ENCODE peak calls at places on chromosomes 5 and 9, in four cellular contexts. One of them, this sample, is unnamed.

GRCh38 chr5:86968311-86968753 is 299.4 kb upstream of the RASA1 start:
- DNase-seq in mesenteric fat pad: no peak
- DNase-seq in stimulated activated CD8-positive, alpha-beta memory T cell treated with anti-CD3 and anti-CD28 coated beads, Interleukin-4, amount 100 ng/mL, for 1 hour: no peak
- DNase-seq in AG09309: peak; percentile 24
- DNase-seq in this sample: no peak

GRCh38 chr5:39584921-39585320 is 160.1 kb upstream of the DAB2 start:
- DNase-seq in mesenteric fat pad: no peak
- DNase-seq in stimulated activated CD8-positive, alpha-beta memory T cell treated with anti-CD3 and anti-CD28 coated beads, Interleukin-4, amount 100 ng/mL, for 1 hour: no peak
- DNase-seq in AG09309: no peak
- DNase-seq in this sample: no peak

GRCh38 chr9:134625361-134626140 is 16.1 kb upstream of the COL5A1 start:
- DNase-seq in mesenteric fat pad: peak; percentile 41
- DNase-seq in stimulated activated CD8-positive, alpha-beta memory T cell treated with anti-CD3 and anti-CD28 coated beads, Interleukin-4, amount 100 ng/mL, for 1 hour: no peak
- DNase-seq in AG09309: no peak
- DNase-seq in this sample: no peak

GRCh38 chr9:135683401-135684034 is 15.8 kb downstream of the SOHLH1 start:
- DNase-seq in AG09309: no peak
- DNase-seq in mesenteric fat pad: no peak
- DNase-seq in stimulated activated CD8-positive, alpha-beta memory T cell treated with anti-CD3 and anti-CD28 coated beads, Interleukin-4, amount 100 ng/mL, for 1 hour: no peak
- DNase-seq in this sample: no peak

GRCh38 chr5:149320791-149321330 is 24.4 kb upstream of the GRPEL2 start:
- DNase-seq in stimulated activated CD8-positive, alpha-beta memory T cell treated with anti-CD3 and anti-CD28 coated beads, Interleukin-4, amount 100 ng/mL, for 1 hour: no peak
- DNase-seq in mesenteric fat pad: no peak
- DNase-seq in AG09309: peak; percentile 84
- DNase-seq in this sample: no peak

GRCh38 chr9:133516961-133517350 is 7.8 kb downstream of the MYMK start:
- DNase-seq in stimulated activated CD8-positive, alpha-beta memory T cell treated with anti-CD3 and anti-CD28 coated beads, Interleukin-4, amount 100 ng/mL, for 1 hour: no peak
- DNase-seq in AG09309: no peak
- DNase-seq in mesenteric fat pad: no peak
- DNase-seq in this sample: no peak

GRCh38 chr5:149667827-149668122 is 62.3 kb upstream of the PPARGC1B start:
- DNase-seq in AG09309: no peak
- DNase-seq in mesenteric fat pad: no peak
- DNase-seq in stimulated activated CD8-positive, alpha-beta memory T cell treated with anti-CD3 and anti-CD28 coated beads, Interleukin-4, amount 100 ng/mL, for 1 hour: no peak
- DNase-seq in this sample: no peak

GRCh38 chr9:121782514-121783110 is 131.2 kb downstream of the DAB2IP start:
- DNase-seq in mesenteric fat pad: peak; percentile 84
- DNase-seq in AG09309: no peak
- DNase-seq in stimulated activated CD8-positive, alpha-beta memory T cell treated with anti-CD3 and anti-CD28 coated beads, Interleukin-4, amount 100 ng/mL, for 1 hour: no peak
- DNase-seq in this sample: no peak

GRCh38 chr5:6269925-6270324 is 108.4 kb downstream of the MED10 start:
- DNase-seq in AG09309: no peak
- DNase-seq in stimulated activated CD8-positive, alpha-beta memory T cell treated with anti-CD3 and anti-CD28 coated beads, Interleukin-4, amount 100 ng/mL, for 1 hour: no peak
- DNase-seq in mesenteric fat pad: no peak
- DNase-seq in this sample: no peak

GRCh38 chr9:111974092-111974681 is 77.6 kb downstream of the UGCG start:
- DNase-seq in AG09309: peak; percentile 29
- DNase-seq in stimulated activated CD8-positive, alpha-beta memory T cell treated with anti-CD3 and anti-CD28 coated beads, Interleukin-4, amount 100 ng/mL, for 1 hour: no peak
- DNase-seq in mesenteric fat pad: no peak
- DNase-seq in this sample: no peak

GRCh38 chr5:1763960-1764605 is 35.6 kb downstream of the MRPL36 start:
- DNase-seq in stimulated activated CD8-positive, alpha-beta memory T cell treated with anti-CD3 and anti-CD28 coated beads, Interleukin-4, amount 100 ng/mL, for 1 hour: no peak
- DNase-seq in mesenteric fat pad: peak; percentile 73
- DNase-seq in AG09309: no peak
- DNase-seq in this sample: no peak

GRCh38 chr5:509632-510185 is 14.5 kb downstream of the SLC9A3 start:
- DNase-seq in AG09309: no peak
- DNase-seq in mesenteric fat pad: no peak
- DNase-seq in stimulated activated CD8-positive, alpha-beta memory T cell treated with anti-CD3 and anti-CD28 coated beads, Interleukin-4, amount 100 ng/mL, for 1 hour: no peak
- DNase-seq in this sample: no peak

GRCh38 chr9:132820545-132820944 is 57.5 kb downstream of the AK8 start:
- DNase-seq in stimulated activated CD8-positive, alpha-beta memory T cell treated with anti-CD3 and anti-CD28 coated beads, Interleukin-4, amount 100 ng/mL, for 1 hour: no peak
- DNase-seq in mesenteric fat pad: peak; percentile 71
- DNase-seq in AG09309: no peak
- DNase-seq in this sample: no peak

GRCh38 chr5:162068412-162068811 is 839 bp downstream of the GABRG2 start:
- DNase-seq in stimulated activated CD8-positive, alpha-beta memory T cell treated with anti-CD3 and anti-CD28 coated beads, Interleukin-4, amount 100 ng/mL, for 1 hour: no peak
- DNase-seq in AG09309: no peak
- DNase-seq in mesenteric fat pad: no peak
- DNase-seq in this sample: no peak

GRCh38 chr5:96509313-96509712 is 76.3 kb upstream of the PCSK1 start:
- DNase-seq in mesenteric fat pad: no peak
- DNase-seq in stimulated activated CD8-positive, alpha-beta memory T cell treated with anti-CD3 and anti-CD28 coated beads, Interleukin-4, amount 100 ng/mL, for 1 hour: no peak
- DNase-seq in AG09309: no peak
- DNase-seq in this sample: no peak

GRCh38 chr9:127676636-127677035 is 30.2 kb upstream of the CFAP157 start:
- DNase-seq in AG09309: no peak
- DNase-seq in stimulated activated CD8-positive, alpha-beta memory T cell treated with anti-CD3 and anti-CD28 coated beads, Interleukin-4, amount 100 ng/mL, for 1 hour: no peak
- DNase-seq in mesenteric fat pad: no peak
- DNase-seq in this sample: no peak

GRCh38 chr9:110669439-110669838 is 848 bp downstream of the MUSK start:
- DNase-seq in mesenteric fat pad: no peak
- DNase-seq in stimulated activated CD8-positive, alpha-beta memory T cell treated with anti-CD3 and anti-CD28 coated beads, Interleukin-4, amount 100 ng/mL, for 1 hour: no peak
- DNase-seq in AG09309: no peak
- DNase-seq in this sample: no peak

GRCh38 chr9:83425240-83425639 is 113.0 kb downstream of the FRMD3 start:
- DNase-seq in AG09309: no peak
- DNase-seq in stimulated activated CD8-positive, alpha-beta memory T cell treated with anti-CD3 and anti-CD28 coated beads, Interleukin-4, amount 100 ng/mL, for 1 hour: no peak
- DNase-seq in mesenteric fat pad: no peak
- DNase-seq in this sample: no peak

This sample was measured in activated CD8-positive, alpha-beta memory T cell treated with anti-CD3 and anti-CD28 coated beads for 1 hour.